ENCODE peak calls at places on chromosomes 7 and 10, in six cellular contexts. B is GM12878, T is HepG2, R is endothelial cell of umbilical vein, P is K562, X is NB4. G is an unnamed sample.

GRCh38 chr7:49660976-49661375 is 112.5 kb upstream of the VWC2 start:
- DNase-seq in B (no peak), T (no peak), R (no peak), P (no peak), X (no peak), G (no peak)

GRCh38 chr7:77940647-77941046 is 142.1 kb downstream of the PHTF2 start:
- DNase-seq in B (no peak), T (peak), R (peak), P (peak), X (peak), G (peak)

GRCh38 chr7:135761751-135762488 is 13.3 kb upstream of the FAM180A start:
- DNase-seq in B (no peak), T (no peak), R (peak), P (no peak), X (peak), G (no peak)

GRCh38 chr7:74625446-74625845 is 32.1 kb upstream of the GTF2I start:
- DNase-seq in B (no peak), T (peak), R (peak), P (no peak), X (peak), G (no peak)

GRCh38 chr7:155119801-155120382 is 49.8 kb downstream of the HTR5A start:
- DNase-seq in B (no peak), T (no peak), R (no peak), P (no peak), X (no peak), G (no peak)

GRCh38 chr7:155407799-155408198 is 50.1 kb upstream of the EN2 start:
- DNase-seq in B (no peak), T (no peak), R (no peak), P (no peak), X (no peak), G (no peak)

GRCh38 chr10:36393800-36394199 is 731.6 kb upstream of the ANKRD30A start:
- DNase-seq in B (no peak), T (no peak), R (no peak), P (no peak), X (no peak), G (no peak)

GRCh38 chr7:158541330-158542010 is 46.2 kb downstream of the PTPRN2 start:
- DNase-seq in B (no peak), T (no peak), R (no peak), P (peak), X (peak), G (no peak)

GRCh38 chr10:97356318-97356914 is 21.9 kb upstream of the FRAT2 start:
- DNase-seq in B (no peak), T (no peak), R (peak), P (no peak), X (no peak), G (no peak)

GRCh38 chr10:51010977-51011376 is 63.3 kb upstream of the PRKG1 start:
- DNase-seq in B (peak), T (peak), R (peak), P (peak), X (peak), G (peak)

GRCh38 chr10:42482411-42482810 is 156.0 kb downstream of the ZNF33B start:
- DNase-seq in B (no peak), T (no peak), R (no peak), P (no peak), X (no peak), G (no peak)

GRCh38 chr7:27555670-27556069 is 107.0 kb downstream of the HIBADH start:
- DNase-seq in B (no peak), T (no peak), R (no peak), P (no peak), X (no peak), G (no peak)

GRCh38 chr7:111741811-111742240 is 179.5 kb upstream of the IMMP2L start:
- DNase-seq in B (peak), T (peak), R (peak), P (peak), X (peak), G (peak)

DNA sequence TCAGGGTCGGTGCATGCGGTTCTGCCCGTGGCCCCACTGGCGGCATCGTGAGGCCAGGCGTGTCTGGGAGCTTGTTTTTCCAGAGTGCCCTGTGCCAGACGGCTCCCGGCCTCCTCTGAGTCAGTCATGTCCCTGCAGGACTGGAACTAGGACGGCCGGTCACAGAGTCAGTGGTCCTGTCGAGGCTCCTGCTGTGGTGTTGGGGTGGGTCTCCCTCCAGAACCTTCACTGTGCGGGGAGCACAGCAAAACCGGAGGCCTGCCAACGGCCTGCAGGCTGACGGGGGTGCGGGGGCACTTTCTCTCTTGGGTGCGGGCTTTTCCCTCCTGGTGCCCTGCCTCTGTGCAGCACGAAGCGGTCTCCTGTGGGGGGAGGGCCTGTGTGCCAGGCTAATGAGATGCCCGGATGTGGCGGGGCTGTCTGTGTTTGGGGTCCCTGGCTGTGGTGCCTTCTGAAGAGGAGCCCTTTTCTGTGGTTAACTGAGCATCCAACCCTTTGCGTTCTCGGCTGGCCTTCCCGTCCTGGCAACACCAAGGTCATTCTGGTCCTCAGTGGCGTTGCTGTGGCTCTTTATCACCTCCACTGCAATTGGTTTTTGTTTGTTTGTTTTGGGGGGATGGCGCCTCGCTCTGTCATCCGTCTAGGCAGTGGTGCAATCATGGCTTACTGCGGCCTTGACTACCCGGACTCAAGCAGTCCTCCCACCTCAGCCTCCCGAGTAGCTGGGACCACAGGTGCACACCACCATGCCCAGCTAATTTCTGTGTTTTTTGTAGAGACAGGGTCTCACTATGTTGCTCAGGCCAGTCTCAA is 8.0 kb downstream of the GET4 start:
- DNase-seq in B (no peak), T (no peak), R (no peak), P (no peak), X (no peak), G (no peak)
- TF ChIP-seq MYC in B (no peak), T (no peak), R (no peak), P (no peak), X (no peak), G (no peak)

DNA sequence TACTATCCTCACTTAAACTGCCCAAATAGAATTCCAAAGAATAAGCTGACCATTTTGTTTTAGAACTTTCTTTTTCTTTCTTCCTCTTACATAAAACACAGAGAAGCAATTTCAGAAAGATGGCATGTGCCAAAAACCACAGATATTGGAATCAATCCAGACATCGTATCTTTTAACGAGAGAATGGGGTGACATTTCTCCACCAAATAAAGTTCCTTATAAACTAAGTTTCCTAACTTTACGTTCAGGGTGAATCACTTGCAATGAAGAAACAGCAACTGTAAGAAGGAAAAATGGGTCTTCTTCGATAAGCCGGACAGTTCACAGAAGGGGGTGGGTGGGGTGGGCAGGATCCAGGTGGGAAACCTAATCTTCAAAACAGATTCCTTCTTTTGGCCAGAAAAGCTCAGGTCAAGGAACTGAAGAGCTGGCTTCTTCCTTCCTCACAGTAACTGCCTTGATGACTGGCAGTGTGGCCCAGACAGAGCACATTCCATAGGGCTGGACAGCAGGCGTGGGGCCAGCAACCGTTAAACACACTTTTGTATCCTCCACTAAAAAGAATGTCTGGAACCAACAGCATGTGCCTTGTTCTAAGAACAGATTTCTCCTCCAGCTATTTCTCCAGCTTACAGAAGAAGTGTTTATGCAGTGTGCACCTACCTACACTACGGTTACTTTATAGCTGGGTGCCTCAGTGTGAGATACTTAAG is 31.5 kb downstream of the CREB3L2 start:
- DNase-seq in B (no peak), T (no peak), R (peak), P (no peak), X (no peak), G (peak)
- TF ChIP-seq MYC in B (no peak), T (no peak), R (no peak), P (no peak), X (no peak), G (no peak)

DNA sequence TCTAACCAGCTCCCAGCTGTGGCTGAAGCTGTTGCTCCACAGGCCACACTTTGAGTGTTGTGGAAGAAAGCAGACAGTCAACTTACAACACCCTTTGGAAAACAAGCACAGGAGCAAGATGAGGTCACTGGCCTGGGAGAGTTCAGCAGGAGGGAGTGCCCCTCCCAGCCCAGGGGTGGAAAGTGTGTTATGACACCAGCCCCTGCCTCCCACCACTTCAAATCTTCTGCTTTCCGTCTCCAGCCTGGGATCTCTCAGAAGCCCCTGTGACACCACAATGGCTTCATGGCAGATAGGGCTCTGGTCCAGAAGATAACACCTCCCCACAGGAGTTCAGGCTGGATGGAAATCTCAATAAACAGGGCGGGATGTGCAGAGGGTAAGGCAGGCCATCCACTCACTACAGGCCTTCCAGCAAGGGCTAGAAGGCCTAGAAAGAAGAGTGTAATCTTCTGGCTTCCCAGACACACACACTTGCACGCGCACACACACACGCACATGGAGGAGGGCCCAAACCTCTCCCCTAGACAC is 48.7 kb upstream of the ZMIZ1 start:
- DNase-seq in B (no peak), T (peak), R (no peak), P (peak), X (peak), G (no peak)
- TF ChIP-seq MYC in B (no peak), T (no peak), R (no peak), P (peak), X (no peak), G (no peak)

GRCh38 chr10:133378251-133379096 is 588 bp upstream of the PAOX start:
- DNase-seq in B (no peak), T (peak), R (peak), P (peak), X (peak), G (peak)
- TF ChIP-seq MYC in B (no peak), T (peak), R (no peak), P (no peak), X (no peak), G (no peak)

GRCh38 chr10:72094574-72094973 is 6.2 kb upstream of the SPOCK2 start:
- DNase-seq in B (no peak), T (no peak), R (no peak), P (no peak), X (no peak), G (no peak)

GRCh38 chr10:72093450-72093849 is 5.1 kb upstream of the SPOCK2 start:
- DNase-seq in B (no peak), T (no peak), R (no peak), P (no peak), X (no peak), G (no peak)

GRCh38 chr10:72090326-72090725 is 2.0 kb upstream of the SPOCK2 start:
- DNase-seq in B (no peak), T (no peak), R (no peak), P (no peak), X (no peak), G (no peak)

GRCh38 chr10:72092987-72093386 is 4.6 kb upstream of the SPOCK2 start:
- DNase-seq in B (no peak), T (no peak), R (no peak), P (no peak), X (no peak), G (no peak)

DNA sequence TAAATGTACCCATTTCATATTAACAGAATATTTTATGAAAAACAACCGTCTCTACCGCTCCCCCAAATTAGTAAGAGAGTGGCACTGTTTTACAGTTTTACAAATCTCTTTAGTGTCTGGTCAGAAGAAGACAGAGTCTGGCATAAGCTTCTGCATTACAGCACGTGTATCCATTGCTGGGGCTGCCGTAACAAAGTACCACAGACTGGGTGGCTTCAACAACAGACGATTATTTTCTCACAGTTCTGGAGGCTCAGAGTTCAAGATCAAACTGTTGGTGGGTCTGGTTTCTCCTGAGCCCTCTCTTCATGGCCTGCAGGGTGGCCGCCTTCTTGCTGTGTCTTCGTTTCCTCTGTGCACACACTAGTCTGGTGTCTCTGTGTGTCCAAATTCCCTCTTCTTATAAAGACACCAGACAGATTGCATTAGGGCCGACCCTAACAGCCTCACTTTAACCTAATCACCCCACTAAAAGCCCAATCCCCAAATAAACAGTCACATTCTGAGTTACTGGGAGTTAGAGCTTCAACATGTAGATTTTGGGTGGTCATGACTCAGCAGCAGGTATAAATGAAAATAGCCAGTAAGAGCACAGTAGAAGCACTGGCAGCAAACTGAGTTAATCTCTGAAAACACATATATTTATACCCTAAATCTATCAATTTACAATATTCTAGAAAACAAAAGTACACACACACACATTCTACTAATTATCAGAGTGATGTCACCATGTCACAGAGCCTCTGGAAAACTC is 4.0 kb upstream of the SPOCK2 start:
- DNase-seq in B (no peak), T (peak), R (no peak), P (no peak), X (no peak), G (no peak)
- TF ChIP-seq MYC in B (no peak), T (no peak), R (no peak), P (no peak), X (no peak), G (no peak)

GRCh38 chr7:23000597-23001360 is 13.2 kb downstream of the HYCC1 start:
- DNase-seq in B (no peak), T (no peak), R (no peak), P (no peak), X (no peak), G (no peak)
- TF ChIP-seq MYC in B (no peak), T (no peak), R (no peak), P (no peak), X (no peak), G (no peak)

DNA sequence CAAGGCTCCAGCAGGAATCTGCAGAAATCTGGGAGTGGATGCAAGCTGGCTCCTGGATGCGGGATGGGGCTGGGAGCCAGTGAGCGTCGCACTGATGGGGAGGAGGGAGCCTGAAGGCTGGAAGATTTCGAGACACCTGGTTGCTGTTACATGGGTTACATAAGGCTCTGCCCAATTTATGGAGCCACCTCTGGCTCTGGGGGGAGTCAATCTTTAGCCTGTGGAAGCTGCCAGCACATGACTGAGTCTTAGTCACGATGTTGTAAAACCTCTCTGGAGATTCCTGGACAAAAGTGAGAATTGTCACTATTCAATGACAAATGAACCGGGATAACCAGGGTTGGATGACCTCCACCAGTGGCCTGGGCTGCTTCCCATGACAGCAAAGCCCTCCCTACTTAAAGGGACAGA is 51.1 kb upstream of the ADRB1 start:
- DNase-seq in B (no peak), T (no peak), R (no peak), P (no peak), X (no peak), G (no peak)
- TF ChIP-seq MYC in B (no peak), T (no peak), R (no peak), P (no peak), X (no peak), G (no peak)

GRCh38 chr10:88280518-88280917 is 302.6 kb downstream of the RNLS start:
- DNase-seq in B (no peak), T (no peak), R (no peak), P (no peak), X (no peak), G (no peak)

GRCh38 chr10:88282876-88283275 is 300.2 kb downstream of the RNLS start:
- DNase-seq in B (no peak), T (no peak), R (no peak), P (no peak), X (no peak), G (no peak)

GRCh38 chr10:88286030-88286429 is 297.1 kb downstream of the RNLS start:
- DNase-seq in B (no peak), T (no peak), R (no peak), P (no peak), X (no peak), G (no peak)

GRCh38 chr10:88278912-88279311 is 304.2 kb downstream of the RNLS start:
- DNase-seq in B (no peak), T (no peak), R (no peak), P (no peak), X (no peak), G (no peak)

DNA sequence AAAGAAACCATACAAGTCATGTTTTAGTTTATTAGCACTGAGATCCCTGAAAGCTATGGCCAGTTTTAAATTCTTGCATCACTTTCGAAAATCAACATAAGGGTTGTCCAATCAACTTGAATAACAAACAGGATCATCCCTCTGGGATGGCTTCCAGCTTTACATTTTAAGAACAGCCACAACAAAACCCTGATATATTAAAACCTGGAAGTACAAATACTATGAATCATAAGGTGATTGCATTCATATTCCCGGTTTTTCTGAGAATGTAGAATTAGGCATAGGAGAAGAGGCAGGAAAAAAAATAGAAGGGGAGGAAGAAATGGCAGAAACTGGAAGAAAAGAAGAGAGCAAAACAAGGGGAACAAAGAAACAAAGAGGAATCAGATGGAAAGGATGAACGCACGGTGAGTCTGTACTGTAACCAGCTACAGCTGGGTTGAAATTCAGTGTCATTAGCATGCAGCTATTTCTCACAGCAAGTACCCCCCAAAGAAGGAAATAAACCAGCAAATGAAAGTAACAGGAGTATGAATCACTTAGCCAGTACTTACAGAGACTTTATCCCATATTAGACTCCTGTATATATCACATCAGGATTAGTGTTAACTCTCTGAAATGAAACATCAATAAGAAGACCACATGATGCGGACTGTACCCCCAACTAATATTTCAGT is 301.4 kb downstream of the RNLS start:
- DNase-seq in B (no peak), T (no peak), R (peak), P (no peak), X (peak), G (no peak)
- TF ChIP-seq MYC in B (no peak), T (no peak), R (no peak), P (no peak), X (no peak), G (no peak)

G was measured in A549.